ENCODE peak calls at places on chromosome 3, in eight cellular contexts. R, O, Z, V, N, D, A and M are unnamed samples.

GRCh38 chr3:106582151-106582550 is 713.3 kb upstream of the CBLB start:
- DNase-seq in R (no peak), O (no peak), Z (no peak), V (no peak), N (no peak), D (no peak), A (no peak), M (no peak)

GRCh38 chr3:121529308-121529707 is 16.5 kb downstream of the POLQ start:
- DNase-seq in R (no peak), O (no peak), Z (no peak), V (no peak), N (no peak), D (no peak), A (peak; percentile 51), M (no peak)

GRCh38 chr3:77296527-77296926 is 256.6 kb downstream of the ROBO2 start:
- DNase-seq in R (no peak), O (no peak), Z (no peak), V (no peak), N (no peak), D (no peak), A (no peak), M (no peak)

GRCh38 chr3:153974614-153975013 is 146.6 kb upstream of the ARHGEF26 start:
- DNase-seq in R (no peak), O (no peak), Z (no peak), V (no peak), N (no peak), D (no peak), A (no peak), M (no peak)

GRCh38 chr3:11808231-11808630 is 38.5 kb downstream of the TAMM41 start:
- DNase-seq in R (no peak), O (no peak), Z (no peak), V (no peak), N (no peak), D (no peak), A (peak; percentile 15), M (no peak)

GRCh38 chr3:80087769-80088168 is 320.0 kb upstream of the ROBO1 start:
- DNase-seq in R (no peak), O (no peak), Z (no peak), V (no peak), N (no peak), D (no peak), A (peak; percentile 55), M (no peak)

GRCh38 chr3:46371802-46372340 is 1.1 kb downstream of the CCR5 start:
- DNase-seq in R (no peak), O (no peak), Z (no peak), V (no peak), N (no peak), D (no peak), A (no peak), M (no peak)

GRCh38 chr3:159513867-159514380 is 474.7 kb upstream of the IL12A start:
- DNase-seq in R (no peak), O (no peak), Z (no peak), V (no peak), N (no peak), D (no peak), A (no peak), M (peak; percentile 30)

GRCh38 chr3:45507820-45508317 is 86.7 kb upstream of the LIMD1 start:
- DNase-seq in R (peak; percentile 73), O (no peak), Z (no peak), V (no peak), N (peak; percentile 63), D (peak; percentile 73), A (peak; percentile 79), M (no peak)

GRCh38 chr3:10957976-10958749 is 34.4 kb upstream of the SLC6A1 start:
- DNase-seq in R (peak; percentile 59), O (no peak), Z (no peak), V (no peak), N (no peak), D (peak; percentile 83), A (no peak), M (no peak)

GRCh38 chr3:9500108-9501050 is 53.2 kb downstream of the LHFPL4 start:
- DNase-seq in R (peak; percentile 90), O (peak; percentile 58), Z (no peak), V (peak; percentile 56), N (peak; percentile 73), D (peak; percentile 74), A (peak; percentile 57), M (peak; percentile 1)

GRCh38 chr3:30426319-30426993 is 179.9 kb upstream of the TGFBR2 start:
- DNase-seq in R (peak; percentile 50), O (no peak), Z (no peak), V (no peak), N (no peak), D (peak; percentile 63), A (peak; percentile 79), M (no peak)

GRCh38 chr3:170802164-170803151 is 67.5 kb downstream of the RPL22L1 start:
- DNase-seq in R (no peak), O (no peak), Z (no peak), V (no peak), N (no peak), D (no peak), A (peak; percentile 91), M (peak; percentile 97)

GRCh38 chr3:53948174-53948573 is 56.5 kb upstream of the SELENOK start:
- DNase-seq in R (no peak), O (no peak), Z (no peak), V (no peak), N (no peak), D (no peak), A (no peak), M (no peak)
- H3K27me3 ChIP-seq in R (no peaks in the 10 kb centered on the region), O (no peaks in the 10 kb centered on the region), Z (no peaks in the 10 kb centered on the region), V (no peaks in the 10 kb centered on the region), N (no peaks in the 10 kb centered on the region), D (no peaks in the 10 kb centered on the region), A (no peaks in the 10 kb centered on the region), M (no peaks in the 10 kb centered on the region)

GRCh38 chr3:64796597-64796996 is 108.8 kb upstream of the ADAMTS9 start:
- DNase-seq in R (no peak), O (no peak), Z (no peak), V (no peak), N (no peak), D (no peak), A (no peak), M (no peak)

GRCh38 chr3:64798316-64798715 is 110.5 kb upstream of the ADAMTS9 start:
- DNase-seq in R (no peak), O (no peak), Z (no peak), V (no peak), N (no peak), D (peak; percentile 70), A (no peak), M (no peak)

GRCh38 chr3:64799606-64800005 is 111.8 kb upstream of the ADAMTS9 start:
- DNase-seq in R (no peak), O (no peak), Z (no peak), V (no peak), N (no peak), D (no peak), A (no peak), M (no peak)

GRCh38 chr3:64792458-64792857 is 104.7 kb upstream of the ADAMTS9 start:
- DNase-seq in R (no peak), O (no peak), Z (no peak), V (no peak), N (no peak), D (no peak), A (no peak), M (no peak)

DNA sequence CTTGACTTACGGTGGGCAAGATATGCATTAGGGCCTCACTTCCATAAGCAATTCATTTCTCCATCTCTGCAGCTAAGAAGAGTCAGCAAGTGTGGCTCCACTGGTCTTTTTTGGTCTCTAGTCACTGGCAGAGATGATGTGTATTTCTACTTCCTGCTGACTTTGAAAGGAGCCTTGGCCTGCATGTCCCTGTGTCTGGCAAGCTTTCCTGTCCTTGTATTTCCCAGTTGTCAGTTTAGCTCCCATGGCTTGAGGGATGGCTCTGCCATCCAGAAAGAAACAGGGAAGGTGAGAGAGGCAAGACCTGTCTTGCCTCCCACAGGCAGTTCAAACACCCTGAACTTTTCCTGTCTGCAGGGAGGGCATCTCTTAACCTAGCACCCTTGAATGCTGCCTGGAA is 109.2 kb upstream of the ADAMTS9 start:
- DNase-seq in R (no peak), O (no peak), Z (no peak), V (no peak), N (no peak), D (no peak), A (no peak), M (no peak)
- H3K27me3 ChIP-seq in R (no peaks in the 10 kb centered on the region), O (no peaks in the 10 kb centered on the region), Z (no peaks in the 10 kb centered on the region), V (no peaks in the 10 kb centered on the region), N (no peaks in the 10 kb centered on the region), D (no peaks in the 10 kb centered on the region), A (no peaks in the 10 kb centered on the region), M (no peaks in the 10 kb centered on the region)

GRCh38 chr3:110790631-110791030 is 281.0 kb upstream of the NECTIN3 start:
- DNase-seq in R (no peak), O (no peak), Z (no peak), V (no peak), N (no peak), D (no peak), A (no peak), M (no peak)
- H3K27me3 ChIP-seq in R (no peaks in the 10 kb centered on the region), O (no peaks in the 10 kb centered on the region), Z (no peaks in the 10 kb centered on the region), V (peaks cover 4% of the 10 kb centered on the region), N (no peaks in the 10 kb centered on the region), D (no peaks in the 10 kb centered on the region), A (no peaks in the 10 kb centered on the region), M (no peaks in the 10 kb centered on the region)

GRCh38 chr3:123367467-123368154 is 81.3 kb downstream of the ADCY5 start:
- DNase-seq in R (no peak), O (no peak), Z (no peak), V (no peak), N (no peak), D (no peak), A (no peak), M (no peak)
- H3K27me3 ChIP-seq in R (no peaks in the 10 kb centered on the region), O (no peaks in the 10 kb centered on the region), Z (no peaks in the 10 kb centered on the region), V (no peaks in the 10 kb centered on the region), N (no peaks in the 10 kb centered on the region), D (no peaks in the 10 kb centered on the region), A (peaks cover 5% of the 10 kb centered on the region), M (peaks cover 9% of the 10 kb centered on the region)

DNA sequence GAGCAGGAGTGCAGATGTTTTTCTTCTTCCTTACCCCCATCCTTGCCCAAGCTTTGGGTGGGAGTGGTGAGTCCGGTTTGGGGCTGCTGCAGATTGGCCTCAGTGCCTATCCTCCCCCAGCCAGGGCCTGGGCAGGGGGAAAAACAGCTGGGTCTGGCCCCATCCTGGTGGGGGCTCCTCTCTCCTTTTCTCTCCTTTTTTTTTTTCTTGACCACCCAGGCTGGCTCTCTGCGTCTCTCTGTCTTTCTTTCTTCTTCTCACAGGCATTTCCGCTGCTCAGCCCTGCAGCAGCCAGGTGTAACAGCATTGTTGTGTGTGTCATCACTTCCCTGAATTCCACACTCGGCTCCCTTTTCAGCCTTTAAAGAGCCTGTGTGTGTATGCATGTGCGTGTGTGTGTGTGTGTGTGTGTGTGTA is 2.0 kb downstream of the FOXL2NB start:
- DNase-seq in R (no peak), O (no peak), Z (no peak), V (no peak), N (no peak), D (no peak), A (no peak), M (no peak)
- H3K27me3 ChIP-seq in R (peaks cover 100% of the 10 kb centered on the region), O (peaks cover 38% of the 10 kb centered on the region), Z (peaks cover 80% of the 10 kb centered on the region), V (peaks cover 76% of the 10 kb centered on the region), N (no peaks in the 10 kb centered on the region), D (peaks cover 35% of the 10 kb centered on the region), A (peaks cover 82% of the 10 kb centered on the region), M (peaks cover 57% of the 10 kb centered on the region)